ENCODE peak calls at places on chromosome 9, in ten cellular contexts. One of them, this sample, is unnamed.

GRCh38 chr9:2418619-2419018 is 203.0 kb upstream of the VLDLR start:
- DNase-seq in astrocyte of the hippocampus: peak; percentile 80
- DNase-seq in mesenteric fat pad: no peak
- DNase-seq in ovary: peak; percentile 36
- DNase-seq in activated T-helper 1 cell treated with anti-CD3 and anti-CD28 coated beads, Interleukin-12 subunit alpha, Interleukin-12 subunit beta, Interleukin-2, Interleukin-4 antibody, amounts not matched to agents 30 ng/mL and 10 ng/mL and 1 ng/mL, durations not matched to agents 14 hours and 24 hours and 36 hours: no peak
- DNase-seq in AG04449: no peak
- DNase-seq in activated CD4-positive, alpha-beta T cell treated with anti-CD3 and anti-CD28 coated beads for 1 hour: no peak
- DNase-seq in neuronal stem cell: no peak
- DNase-seq in GM23248: peak; percentile 55
- DNase-seq in sciatic nerve: no peak
- DNase-seq in this sample: no peak

GRCh38 chr9:70435948-70436347 is 21.5 kb upstream of the KLF9 start:
- DNase-seq in astrocyte of the hippocampus: peak; percentile 81
- DNase-seq in mesenteric fat pad: no peak
- DNase-seq in ovary: no peak
- DNase-seq in activated T-helper 1 cell treated with anti-CD3 and anti-CD28 coated beads, Interleukin-12 subunit alpha, Interleukin-12 subunit beta, Interleukin-2, Interleukin-4 antibody, amounts not matched to agents 30 ng/mL and 10 ng/mL and 1 ng/mL, durations not matched to agents 14 hours and 24 hours and 36 hours: no peak
- DNase-seq in AG04449: no peak
- DNase-seq in activated CD4-positive, alpha-beta T cell treated with anti-CD3 and anti-CD28 coated beads for 1 hour: no peak
- DNase-seq in neuronal stem cell: no peak
- DNase-seq in GM23248: peak; percentile 75
- DNase-seq in sciatic nerve: no peak
- DNase-seq in this sample: no peak

GRCh38 chr9:125755340-125755739 is 8.2 kb downstream of the PBX3 start:
- DNase-seq in astrocyte of the hippocampus: peak; percentile 66
- DNase-seq in mesenteric fat pad: no peak
- DNase-seq in ovary: no peak
- DNase-seq in activated T-helper 1 cell treated with anti-CD3 and anti-CD28 coated beads, Interleukin-12 subunit alpha, Interleukin-12 subunit beta, Interleukin-2, Interleukin-4 antibody, amounts not matched to agents 30 ng/mL and 10 ng/mL and 1 ng/mL, durations not matched to agents 14 hours and 24 hours and 36 hours: no peak
- DNase-seq in AG04449: no peak
- DNase-seq in activated CD4-positive, alpha-beta T cell treated with anti-CD3 and anti-CD28 coated beads for 1 hour: no peak
- DNase-seq in neuronal stem cell: no peak
- DNase-seq in GM23248: no peak
- DNase-seq in sciatic nerve: no peak
- DNase-seq in this sample: no peak

GRCh38 chr9:91220021-91220420 is 141.7 kb downstream of the AUH start:
- DNase-seq in astrocyte of the hippocampus: no peak
- DNase-seq in mesenteric fat pad: no peak
- DNase-seq in ovary: no peak
- DNase-seq in activated T-helper 1 cell treated with anti-CD3 and anti-CD28 coated beads, Interleukin-12 subunit alpha, Interleukin-12 subunit beta, Interleukin-2, Interleukin-4 antibody, amounts not matched to agents 30 ng/mL and 10 ng/mL and 1 ng/mL, durations not matched to agents 14 hours and 24 hours and 36 hours: no peak
- DNase-seq in AG04449: no peak
- DNase-seq in activated CD4-positive, alpha-beta T cell treated with anti-CD3 and anti-CD28 coated beads for 1 hour: no peak
- DNase-seq in neuronal stem cell: no peak
- DNase-seq in GM23248: no peak
- DNase-seq in sciatic nerve: no peak
- DNase-seq in this sample: no peak

GRCh38 chr9:22203371-22204138 is 194.4 kb upstream of the CDKN2B start:
- DNase-seq in astrocyte of the hippocampus: peak; percentile 24
- DNase-seq in mesenteric fat pad: no peak
- DNase-seq in ovary: no peak
- DNase-seq in activated T-helper 1 cell treated with anti-CD3 and anti-CD28 coated beads, Interleukin-12 subunit alpha, Interleukin-12 subunit beta, Interleukin-2, Interleukin-4 antibody, amounts not matched to agents 30 ng/mL and 10 ng/mL and 1 ng/mL, durations not matched to agents 14 hours and 24 hours and 36 hours: no peak
- DNase-seq in AG04449: no peak
- DNase-seq in activated CD4-positive, alpha-beta T cell treated with anti-CD3 and anti-CD28 coated beads for 1 hour: no peak
- DNase-seq in neuronal stem cell: no peak
- DNase-seq in GM23248: peak; percentile 79
- DNase-seq in sciatic nerve: no peak
- DNase-seq in this sample: no peak

GRCh38 chr9:105881654-105882349 is 187.5 kb downstream of the TMEM38B start:
- DNase-seq in astrocyte of the hippocampus: peak; percentile 73
- DNase-seq in mesenteric fat pad: no peak
- DNase-seq in ovary: peak; percentile 13
- DNase-seq in activated T-helper 1 cell treated with anti-CD3 and anti-CD28 coated beads, Interleukin-12 subunit alpha, Interleukin-12 subunit beta, Interleukin-2, Interleukin-4 antibody, amounts not matched to agents 30 ng/mL and 10 ng/mL and 1 ng/mL, durations not matched to agents 14 hours and 24 hours and 36 hours: peak; percentile 52
- DNase-seq in AG04449: no peak
- DNase-seq in activated CD4-positive, alpha-beta T cell treated with anti-CD3 and anti-CD28 coated beads for 1 hour: peak; percentile 34
- DNase-seq in neuronal stem cell: peak; percentile 63
- DNase-seq in GM23248: peak; percentile 61
- DNase-seq in sciatic nerve: peak; percentile 75
- DNase-seq in this sample: peak; percentile 68

GRCh38 chr9:138009016-138009415 is 131.4 kb downstream of the CACNA1B start:
- DNase-seq in astrocyte of the hippocampus: no peak
- DNase-seq in mesenteric fat pad: no peak
- DNase-seq in ovary: no peak
- DNase-seq in activated T-helper 1 cell treated with anti-CD3 and anti-CD28 coated beads, Interleukin-12 subunit alpha, Interleukin-12 subunit beta, Interleukin-2, Interleukin-4 antibody, amounts not matched to agents 30 ng/mL and 10 ng/mL and 1 ng/mL, durations not matched to agents 14 hours and 24 hours and 36 hours: no peak
- DNase-seq in AG04449: no peak
- DNase-seq in activated CD4-positive, alpha-beta T cell treated with anti-CD3 and anti-CD28 coated beads for 1 hour: no peak
- DNase-seq in neuronal stem cell: no peak
- DNase-seq in GM23248: no peak
- DNase-seq in sciatic nerve: no peak
- DNase-seq in this sample: no peak

GRCh38 chr9:133950206-133950915 is 41.8 kb downstream of the VAV2 start:
- DNase-seq in astrocyte of the hippocampus: no peak
- DNase-seq in mesenteric fat pad: no peak
- DNase-seq in ovary: no peak
- DNase-seq in activated T-helper 1 cell treated with anti-CD3 and anti-CD28 coated beads, Interleukin-12 subunit alpha, Interleukin-12 subunit beta, Interleukin-2, Interleukin-4 antibody, amounts not matched to agents 30 ng/mL and 10 ng/mL and 1 ng/mL, durations not matched to agents 14 hours and 24 hours and 36 hours: no peak
- DNase-seq in AG04449: no peak
- DNase-seq in activated CD4-positive, alpha-beta T cell treated with anti-CD3 and anti-CD28 coated beads for 1 hour: no peak
- DNase-seq in neuronal stem cell: no peak
- DNase-seq in GM23248: peak; percentile 53
- DNase-seq in sciatic nerve: peak; percentile 72
- DNase-seq in this sample: peak; percentile 43

GRCh38 chr9:95726756-95727155 is 148.7 kb upstream of the ERCC6L2 start:
- DNase-seq in astrocyte of the hippocampus: peak; percentile 65
- DNase-seq in mesenteric fat pad: no peak
- DNase-seq in ovary: no peak
- DNase-seq in activated T-helper 1 cell treated with anti-CD3 and anti-CD28 coated beads, Interleukin-12 subunit alpha, Interleukin-12 subunit beta, Interleukin-2, Interleukin-4 antibody, amounts not matched to agents 30 ng/mL and 10 ng/mL and 1 ng/mL, durations not matched to agents 14 hours and 24 hours and 36 hours: no peak
- DNase-seq in AG04449: peak; percentile 5
- DNase-seq in activated CD4-positive, alpha-beta T cell treated with anti-CD3 and anti-CD28 coated beads for 1 hour: no peak
- DNase-seq in neuronal stem cell: peak; percentile 33
- DNase-seq in GM23248: peak; percentile 66
- DNase-seq in sciatic nerve: no peak
- DNase-seq in this sample: no peak

GRCh38 chr9:104858271-104858670 is 69.7 kb downstream of the ABCA1 start:
- DNase-seq in astrocyte of the hippocampus: peak; percentile 58
- DNase-seq in mesenteric fat pad: no peak
- DNase-seq in ovary: no peak
- DNase-seq in activated T-helper 1 cell treated with anti-CD3 and anti-CD28 coated beads, Interleukin-12 subunit alpha, Interleukin-12 subunit beta, Interleukin-2, Interleukin-4 antibody, amounts not matched to agents 30 ng/mL and 10 ng/mL and 1 ng/mL, durations not matched to agents 14 hours and 24 hours and 36 hours: no peak
- DNase-seq in AG04449: no peak
- DNase-seq in activated CD4-positive, alpha-beta T cell treated with anti-CD3 and anti-CD28 coated beads for 1 hour: no peak
- DNase-seq in neuronal stem cell: no peak
- DNase-seq in GM23248: peak; percentile 95
- DNase-seq in sciatic nerve: no peak
- DNase-seq in this sample: no peak

GRCh38 chr9:129999123-129999510 is 43.9 kb downstream of the FNBP1 start:
- DNase-seq in astrocyte of the hippocampus: no peak
- DNase-seq in mesenteric fat pad: no peak
- DNase-seq in ovary: no peak
- DNase-seq in activated T-helper 1 cell treated with anti-CD3 and anti-CD28 coated beads, Interleukin-12 subunit alpha, Interleukin-12 subunit beta, Interleukin-2, Interleukin-4 antibody, amounts not matched to agents 30 ng/mL and 10 ng/mL and 1 ng/mL, durations not matched to agents 14 hours and 24 hours and 36 hours: no peak
- DNase-seq in AG04449: no peak
- DNase-seq in activated CD4-positive, alpha-beta T cell treated with anti-CD3 and anti-CD28 coated beads for 1 hour: no peak
- DNase-seq in neuronal stem cell: no peak
- DNase-seq in GM23248: peak; percentile 46
- DNase-seq in sciatic nerve: no peak
- DNase-seq in this sample: no peak

GRCh38 chr9:98409637-98410173 is 154.3 kb upstream of the TBC1D2 start:
- DNase-seq in astrocyte of the hippocampus: no peak
- DNase-seq in mesenteric fat pad: peak; percentile 73
- DNase-seq in ovary: no peak
- DNase-seq in activated T-helper 1 cell treated with anti-CD3 and anti-CD28 coated beads, Interleukin-12 subunit alpha, Interleukin-12 subunit beta, Interleukin-2, Interleukin-4 antibody, amounts not matched to agents 30 ng/mL and 10 ng/mL and 1 ng/mL, durations not matched to agents 14 hours and 24 hours and 36 hours: no peak
- DNase-seq in AG04449: no peak
- DNase-seq in activated CD4-positive, alpha-beta T cell treated with anti-CD3 and anti-CD28 coated beads for 1 hour: no peak
- DNase-seq in neuronal stem cell: no peak
- DNase-seq in GM23248: no peak
- DNase-seq in sciatic nerve: no peak
- DNase-seq in this sample: no peak